ENCODE peak calls at places on chromosomes 6 and 20, in nine cellular contexts. Q is HCT116, H is uterus, V is fibroblast of lung, F is brain microvascular endothelial cell, Y is stomach, J is mesenchymal stem cell, P is heart right ventricle, I is colonic mucosa. G is an unnamed sample. For H3K27me3, the result is how much of the 10 kb centered on the place peaks cover.

GRCh38 chr20:36311141-36311853 is 5.2 kb downstream of the DLGAP4 start:
- DNase-seq in Q (no peak), H (no peak), V (no peak), F (no peak), Y (no peak), J (no peak), P (no peak), I (no peak), G (peak)

GRCh38 chr20:7411075-7411474 is 529.2 kb downstream of the HAO1 start:
- DNase-seq in Q (no peak), H (no peak), V (no peak), F (no peak), Y (no peak), J (no peak), P (no peak), I (no peak), G (no peak)

GRCh38 chr20:4081396-4081795 is 66.0 kb upstream of the RNF24 start:
- DNase-seq in Q (no peak), H (no peak), V (peak), F (no peak), Y (no peak), J (no peak), P (no peak), I (no peak), G (no peak)

GRCh38 chr6:101830501-101831031 is 437.1 kb downstream of the GRIK2 start:
- DNase-seq in Q (no peak), H (no peak), V (peak), F (peak), Y (no peak), J (peak), P (no peak), I (no peak), G (no peak)

GRCh38 chr6:17098538-17098937 is 3.3 kb upstream of the STMND1 start:
- DNase-seq in Q (no peak), H (no peak), V (peak), F (peak), Y (no peak), J (peak), P (no peak), I (no peak), G (no peak)

GRCh38 chr6:150996968-150997367 is 131.5 kb downstream of the MTHFD1L start:
- DNase-seq in Q (no peak), H (no peak), V (no peak), F (no peak), Y (no peak), J (no peak), P (no peak), I (no peak), G (no peak)

GRCh38 chr6:1040393-1040792 is 271.5 kb upstream of the FOXQ1 start:
- DNase-seq in Q (no peak), H (no peak), V (no peak), F (no peak), Y (no peak), J (no peak), P (no peak), I (no peak), G (no peak)

GRCh38 chr6:14722704-14723103 is 523.2 kb upstream of the JARID2 start:
- DNase-seq in Q (no peak), H (no peak), V (no peak), F (no peak), Y (no peak), J (no peak), P (no peak), I (no peak), G (no peak)

GRCh38 chr6:107264357-107264831 is 149.1 kb upstream of the BEND3 start:
- DNase-seq in Q (no peak), H (no peak), V (peak), F (peak), Y (no peak), J (peak), P (no peak), I (no peak), G (no peak)

GRCh38 chr6:132830236-132830799 is 15.9 kb downstream of the RPS12 start:
- DNase-seq in Q (no peak), H (no peak), V (peak), F (no peak), Y (no peak), J (peak), P (peak), I (no peak), G (peak)

GRCh38 chr6:157460182-157460999 is 79.4 kb downstream of the ZDHHC14 start:
- DNase-seq in Q (no peak), H (no peak), V (peak), F (no peak), Y (no peak), J (no peak), P (no peak), I (no peak), G (no peak)

GRCh38 chr20:46364670-46365482 is 41.5 kb downstream of the ELMO2 start:
- DNase-seq in Q (no peak), H (no peak), V (no peak), F (no peak), Y (no peak), J (peak), P (no peak), I (no peak), G (peak)

GRCh38 chr20:63686492-63687321 is 9.7 kb upstream of the TNFRSF6B start:
- DNase-seq in Q (peak), H (peak), V (peak), F (peak), Y (peak), J (peak), P (peak), I (peak), G (peak)

GRCh38 chr6:110514818-110515217 is 38.4 kb upstream of the SLC22A16 start:
- DNase-seq in Q (no peak), H (no peak), V (no peak), F (no peak), Y (no peak), J (no peak), P (no peak), I (no peak), G (no peak)

GRCh38 chr6:140269766-140270165 is 895.3 kb upstream of the CITED2 start:
- DNase-seq in Q (no peak), H (no peak), V (peak), F (no peak), Y (no peak), J (no peak), P (no peak), I (no peak), G (no peak)

GRCh38 chr6:26104457-26105108 is 17.4 kb downstream of the HFE start:
- DNase-seq in Q (peak), H (peak), V (no peak), F (no peak), Y (no peak), J (no peak), P (no peak), I (peak), G (no peak)

GRCh38 chr6:111478749-111479148 is 4.3 kb downstream of the REV3L start:
- DNase-seq in Q (peak), H (no peak), V (peak), F (peak), Y (no peak), J (peak), P (no peak), I (no peak), G (peak)

GRCh38 chr6:123321020-123321419 is 315.7 kb downstream of the TRDN start:
- DNase-seq in Q (no peak), H (no peak), V (no peak), F (no peak), Y (no peak), J (no peak), P (no peak), I (no peak), G (no peak)

GRCh38 chr20:36666181-36666740 is 20.3 kb upstream of the SLA2 start:
- DNase-seq in Q (no peak), H (no peak), V (peak), F (peak), Y (no peak), J (peak), P (no peak), I (no peak), G (no peak)

GRCh38 chr20:10662661-10663458 is 10.9 kb downstream of the JAG1 start:
- DNase-seq in Q (no peak), H (peak), V (no peak), F (no peak), Y (no peak), J (no peak), P (no peak), I (no peak), G (no peak)

GRCh38 chr20:36241678-36242077 is 5.4 kb downstream of the AAR2 start:
- DNase-seq in Q (no peak), H (no peak), V (no peak), F (no peak), Y (no peak), J (no peak), P (no peak), I (no peak), G (no peak)

GRCh38 chr6:27288136-27289044 is 23.7 kb downstream of the POM121L2 start:
- DNase-seq in Q (no peak), H (no peak), V (no peak), F (no peak), Y (no peak), J (no peak), P (no peak), I (no peak), G (peak)

GRCh38 chr6:134230087-134230717 is 87.7 kb downstream of the SGK1 start:
- DNase-seq in Q (no peak), H (no peak), V (no peak), F (no peak), Y (no peak), J (no peak), P (peak), I (peak), G (no peak)

GRCh38 chr20:36745234-36745926 is 510 bp downstream of the NDRG3 start:
- DNase-seq in Q (no peak), H (peak), V (peak), F (peak), Y (peak), J (peak), P (peak), I (peak), G (no peak)

GRCh38 chr6:81752084-81752968 is at the start of gene TENT5A:
- DNase-seq in Q (peak), H (peak), V (peak), F (peak), Y (peak), J (peak), P (peak), I (peak), G (peak)
- H3K4me3 ChIP-seq in Q (peak), H (peak), V (peak), F (peak), Y (peak), J (peak), P (peak), I (peak), G (peak)

DNA sequence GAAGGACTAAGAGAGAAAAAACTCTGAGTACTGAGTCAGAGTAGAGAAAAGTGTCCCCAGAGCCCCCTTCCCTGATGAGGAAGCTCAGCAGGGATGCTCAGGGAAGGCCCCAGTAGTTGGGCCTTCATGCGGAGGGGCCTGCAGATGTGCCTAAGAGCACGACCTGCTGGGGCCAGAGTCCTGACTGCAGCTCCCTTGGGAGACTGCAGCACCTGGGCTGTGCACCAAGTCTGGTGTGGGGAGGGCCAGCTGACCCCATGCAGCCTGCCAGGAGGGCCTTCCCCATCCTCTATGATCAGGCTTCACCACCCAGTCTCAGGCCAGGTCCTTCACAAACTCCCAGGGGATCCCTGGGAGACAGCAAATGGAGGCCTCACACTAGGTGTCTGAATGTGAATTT is 130.4 kb downstream of the FNDC1 start:
- DNase-seq in Q (no peak), H (no peak), V (no peak), F (no peak), Y (no peak), J (no peak), P (no peak), I (no peak), G (no peak)
- H3K27me3 ChIP-seq in Q (under half), H (under half), V (under half), F (under half), Y (under half), J (under half), P (under half), I (under half), G (under half)

GRCh38 chr6:31170600-31170881 is at the start of gene POU5F1:
- DNase-seq in Q (no peak), H (no peak), V (no peak), F (no peak), Y (no peak), J (no peak), P (no peak), I (no peak), G (peak)

GRCh38 chr6:31170987-31171671 is 647 bp upstream of the POU5F1 start:
- DNase-seq in Q (no peak), H (no peak), V (no peak), F (no peak), Y (no peak), J (no peak), P (no peak), I (no peak), G (peak)

GRCh38 chr6:31165986-31166385 is 4.5 kb downstream of the POU5F1 start:
- DNase-seq in Q (no peak), H (no peak), V (no peak), F (no peak), Y (no peak), J (no peak), P (no peak), I (no peak), G (no peak)

GRCh38 chr6:31169123-31169857 is 1.2 kb downstream of the POU5F1 start:
- DNase-seq in Q (no peak), H (no peak), V (no peak), F (no peak), Y (no peak), J (no peak), P (no peak), I (no peak), G (peak)

GRCh38 chr6:31168606-31169005 is 1.9 kb downstream of the POU5F1 start:
- DNase-seq in Q (no peak), H (no peak), V (no peak), F (no peak), Y (no peak), J (no peak), P (no peak), I (no peak), G (peak)
- H3K4me3 ChIP-seq in Q (no peak), H (no peak), V (no peak), F (no peak), Y (no peak), J (no peak), P (no peak), I (no peak), G (peak)

GRCh38 chr20:49431345-49431744 is 51.1 kb downstream of the KCNB1 start:
- DNase-seq in Q (no peak), H (no peak), V (no peak), F (no peak), Y (no peak), J (no peak), P (no peak), I (no peak), G (no peak)

GRCh38 chr20:49433387-49433786 is 49.1 kb downstream of the KCNB1 start:
- DNase-seq in Q (no peak), H (no peak), V (no peak), F (no peak), Y (no peak), J (no peak), P (no peak), I (no peak), G (no peak)

GRCh38 chr20:49432562-49432961 is 49.9 kb downstream of the KCNB1 start:
- DNase-seq in Q (no peak), H (no peak), V (no peak), F (no peak), Y (no peak), J (no peak), P (no peak), I (no peak), G (no peak)

GRCh38 chr20:49427751-49428518 is 54.5 kb downstream of the KCNB1 start:
- DNase-seq in Q (no peak), H (no peak), V (no peak), F (no peak), Y (no peak), J (no peak), P (peak), I (no peak), G (no peak)

GRCh38 chr20:49430320-49430719 is 52.1 kb downstream of the KCNB1 start:
- DNase-seq in Q (no peak), H (no peak), V (no peak), F (no peak), Y (no peak), J (no peak), P (no peak), I (no peak), G (no peak)
- H3K27me3 ChIP-seq in Q (under half), H (under half), V (under half), F (under half), Y (under half), J (half or more), P (under half), I (under half), G (under half)

GRCh38 chr6:10431423-10432164 is 16.7 kb upstream of the TFAP2A start:
- DNase-seq in Q (no peak), H (no peak), V (no peak), F (no peak), Y (no peak), J (no peak), P (no peak), I (no peak), G (no peak)

GRCh38 chr6:10437891-10438290 is 23.0 kb upstream of the TFAP2A start:
- DNase-seq in Q (no peak), H (no peak), V (no peak), F (no peak), Y (no peak), J (no peak), P (no peak), I (no peak), G (no peak)

GRCh38 chr6:10433322-10433721 is 18.4 kb upstream of the TFAP2A start:
- DNase-seq in Q (no peak), H (no peak), V (no peak), F (no peak), Y (no peak), J (no peak), P (no peak), I (no peak), G (no peak)

GRCh38 chr6:10429638-10430427 is 15.0 kb upstream of the TFAP2A start:
- DNase-seq in Q (no peak), H (no peak), V (peak), F (peak), Y (no peak), J (peak), P (no peak), I (no peak), G (peak)

GRCh38 chr6:10434235-10434634 is 19.4 kb upstream of the TFAP2A start:
- DNase-seq in Q (no peak), H (no peak), V (peak), F (no peak), Y (no peak), J (no peak), P (no peak), I (no peak), G (no peak)
- H3K4me3 ChIP-seq in Q (peak), H (no peak), V (no peak), F (no peak), Y (no peak), J (no peak), P (no peak), I (no peak), G (no peak)

GRCh38 chr20:37912874-37913273 is 9.9 kb downstream of the VSTM2L start:
- DNase-seq in Q (no peak), H (no peak), V (no peak), F (no peak), Y (no peak), J (no peak), P (no peak), I (no peak), G (no peak)

GRCh38 chr20:37911262-37911661 is 8.3 kb downstream of the VSTM2L start:
- DNase-seq in Q (no peak), H (no peak), V (no peak), F (no peak), Y (no peak), J (no peak), P (no peak), I (no peak), G (no peak)

GRCh38 chr20:37914367-37914671 is 11.4 kb downstream of the VSTM2L start:
- DNase-seq in Q (no peak), H (no peak), V (no peak), F (no peak), Y (no peak), J (no peak), P (no peak), I (no peak), G (no peak)

GRCh38 chr20:37913563-37914366 is 10.8 kb downstream of the VSTM2L start:
- DNase-seq in Q (no peak), H (no peak), V (no peak), F (no peak), Y (no peak), J (no peak), P (no peak), I (no peak), G (no peak)

DNA sequence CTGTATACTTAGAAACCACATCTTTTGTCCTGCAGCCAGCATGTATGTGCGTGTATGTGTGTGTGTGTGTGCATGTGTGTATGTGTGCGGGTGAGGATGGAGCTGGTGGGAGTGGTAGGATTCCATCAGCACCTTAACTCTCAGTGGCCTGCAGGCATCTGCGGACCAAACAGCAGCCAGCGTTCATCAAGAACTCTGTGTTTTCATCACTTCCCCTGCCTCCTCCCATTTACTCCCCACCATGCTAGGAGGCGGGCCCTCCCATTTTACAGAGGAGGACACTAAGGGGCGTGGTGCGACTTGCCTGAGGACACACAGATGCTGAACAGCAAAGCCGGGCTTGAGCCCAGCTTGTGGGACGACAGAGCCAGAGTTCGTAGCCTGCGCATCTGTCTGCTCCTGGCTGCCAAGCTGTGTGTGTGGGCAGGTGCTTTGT is 8.9 kb downstream of the VSTM2L start:
- DNase-seq in Q (no peak), H (peak), V (peak), F (no peak), Y (no peak), J (no peak), P (peak), I (peak), G (peak)
- H3K27me3 ChIP-seq in Q (under half), H (under half), V (half or more), F (under half), Y (half or more), J (half or more), P (half or more), I (under half), G (under half)

DNA sequence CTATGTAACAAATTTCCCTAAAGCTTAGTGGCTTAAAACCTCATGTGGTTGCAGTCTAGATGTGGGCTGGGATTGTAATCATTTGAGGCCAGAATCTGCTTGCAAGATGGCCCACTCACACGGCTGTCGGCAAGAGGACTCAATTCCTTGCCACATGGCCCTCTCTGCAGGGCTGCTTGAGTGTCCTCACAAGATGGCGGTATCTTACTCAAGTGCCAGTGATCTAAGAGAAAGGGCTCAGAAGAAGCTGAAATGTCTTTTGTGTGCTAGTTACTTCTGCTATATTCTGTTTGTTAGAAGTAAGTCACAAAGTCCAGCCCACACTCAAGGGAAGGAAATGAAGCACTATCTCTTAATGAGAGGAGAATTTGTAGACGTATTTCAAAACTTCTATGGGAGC is 47.1 kb upstream of the PMEPA1 start:
- DNase-seq in Q (no peak), H (no peak), V (no peak), F (no peak), Y (no peak), J (no peak), P (no peak), I (no peak), G (no peak)
- H3K4me3 ChIP-seq in Q (no peak), H (no peak), V (no peak), F (no peak), Y (no peak), J (no peak), P (no peak), I (no peak), G (no peak)

DNA sequence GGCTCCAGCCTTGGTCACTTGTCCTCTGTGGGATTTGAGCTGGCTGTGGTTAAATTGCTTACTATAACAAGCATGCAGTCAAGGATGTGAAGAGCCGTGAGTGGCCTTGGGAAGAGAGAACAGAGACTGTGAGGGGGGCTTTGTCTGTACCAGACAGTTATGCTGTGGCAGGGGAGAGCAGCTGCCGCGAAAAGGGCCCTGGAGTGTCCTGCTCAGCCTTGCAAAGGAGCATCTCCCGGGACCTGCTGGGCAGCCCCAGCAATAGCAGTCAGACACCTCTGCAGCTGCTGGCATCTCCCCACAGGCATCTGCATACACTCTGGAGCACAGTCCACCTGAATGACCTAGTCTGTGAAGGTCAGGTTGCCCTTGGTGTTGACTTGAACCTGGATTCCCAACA is 6.3 kb downstream of the EBF4 start:
- DNase-seq in Q (no peak), H (no peak), V (no peak), F (no peak), Y (peak), J (no peak), P (no peak), I (peak), G (peak)
- H3K27me3 ChIP-seq in Q (under half), H (under half), V (under half), F (under half), Y (under half), J (half or more), P (under half), I (under half), G (half or more)

G was measured in H7.